ENCODE peak calls at places on chromosomes 11 and 22, in eight cellular contexts. D is tibial nerve, I is A549, F is stomach, C is upper lobe of left lung, E is transverse colon, T is SK-N-SH, Z is ovary. M is an unnamed sample.

GRCh38 chr11:17366491-17366890 is 14.9 kb downstream of the NCR3LG1 start:
- DNase-seq in D (no peak), I (no peak), F (no peak), C (no peak), E (no peak), T (no peak), Z (no peak), M (no peak)

GRCh38 chr11:15289718-15290117 is 175.0 kb downstream of the INSC start:
- DNase-seq in D (no peak), I (no peak), F (no peak), C (no peak), E (no peak), T (peak), Z (no peak), M (no peak)

GRCh38 chr11:124115782-124116616 is 749 bp downstream of the VWA5A start:
- DNase-seq in D (no peak), I (no peak), F (peak), C (peak), E (peak), T (peak), Z (no peak), M (no peak)

GRCh38 chr22:46366801-46367706 is 31.5 kb downstream of the TRMU start:
- DNase-seq in D (no peak), I (no peak), F (no peak), C (peak), E (peak), T (no peak), Z (peak), M (no peak)

GRCh38 chr22:40176921-40177737 is 596 bp upstream of the TNRC6B start:
- DNase-seq in D (no peak), I (peak), F (peak), C (no peak), E (peak), T (no peak), Z (no peak), M (no peak)

GRCh38 chr11:11403763-11404725 is 51.0 kb upstream of the CSNK2A3 start:
- DNase-seq in D (no peak), I (no peak), F (no peak), C (no peak), E (no peak), T (no peak), Z (no peak), M (no peak)

GRCh38 chr22:46421272-46421671 is 85.8 kb downstream of the TRMU start:
- DNase-seq in D (no peak), I (no peak), F (no peak), C (peak), E (no peak), T (no peak), Z (no peak), M (no peak)

GRCh38 chr11:1310315-1310687 is 869 bp upstream of the TOLLIP start:
- DNase-seq in D (no peak), I (no peak), F (no peak), C (no peak), E (peak), T (no peak), Z (no peak), M (no peak)

GRCh38 chr11:18741783-18742182 is 15.8 kb upstream of the IGSF22 start:
- DNase-seq in D (no peak), I (no peak), F (no peak), C (no peak), E (no peak), T (no peak), Z (no peak), M (no peak)

GRCh38 chr11:62298975-62299374 is at the start of gene SCGB1D4:
- DNase-seq in D (no peak), I (no peak), F (no peak), C (no peak), E (no peak), T (no peak), Z (no peak), M (no peak)

GRCh38 chr11:87224486-87224885 is 186.8 kb downstream of the TMEM135 start:
- DNase-seq in D (no peak), I (no peak), F (no peak), C (no peak), E (no peak), T (no peak), Z (no peak), M (no peak)

GRCh38 chr11:64789331-64790204 is 11.2 kb upstream of the SF1 start:
- DNase-seq in D (no peak), I (no peak), F (no peak), C (peak), E (no peak), T (peak), Z (peak), M (no peak)

GRCh38 chr22:47153854-47154542 is 391.5 kb downstream of the TBC1D22A start:
- DNase-seq in D (no peak), I (no peak), F (no peak), C (peak), E (no peak), T (peak), Z (peak), M (no peak)

GRCh38 chr11:11973361-11973800 is 35.0 kb downstream of the DKK3 start:
- DNase-seq in D (peak), I (no peak), F (peak), C (no peak), E (peak), T (no peak), Z (peak), M (no peak)

GRCh38 chr22:46122511-46122971 is 27.8 kb upstream of the PPARA start:
- DNase-seq in D (peak), I (no peak), F (peak), C (peak), E (peak), T (peak), Z (peak), M (no peak)

GRCh38 chr22:19105867-19106802 is 16.1 kb downstream of the DGCR2 start:
- DNase-seq in D (no peak), I (no peak), F (no peak), C (no peak), E (no peak), T (peak), Z (no peak), M (no peak)

GRCh38 chr22:33529424-33530113 is 390.7 kb downstream of the LARGE1 start:
- DNase-seq in D (no peak), I (no peak), F (no peak), C (no peak), E (no peak), T (no peak), Z (no peak), M (no peak)

GRCh38 chr11:11410626-11411025 is 57.6 kb upstream of the CSNK2A3 start:
- DNase-seq in D (no peak), I (no peak), F (no peak), C (no peak), E (no peak), T (no peak), Z (no peak), M (no peak)

GRCh38 chr11:76339217-76339616 is 41.7 kb downstream of the THAP12 start:
- DNase-seq in D (peak), I (no peak), F (no peak), C (no peak), E (peak), T (no peak), Z (no peak), M (no peak)

GRCh38 chr11:119509969-119510401 is 87.0 kb upstream of the THY1 start:
- DNase-seq in D (no peak), I (peak), F (no peak), C (no peak), E (peak), T (no peak), Z (no peak), M (no peak)

GRCh38 chr11:1392111-1392510 is 2.4 kb downstream of the BRSK2 start:
- DNase-seq in D (no peak), I (no peak), F (no peak), C (no peak), E (no peak), T (peak), Z (no peak), M (no peak)

GRCh38 chr11:71298016-71298550 is 45.7 kb upstream of the SHANK2 start:
- DNase-seq in D (no peak), I (no peak), F (peak), C (peak), E (no peak), T (no peak), Z (no peak), M (peak)

GRCh38 chr11:82775736-82776346 is 42.2 kb upstream of the FAM181B start:
- DNase-seq in D (no peak), I (peak), F (no peak), C (no peak), E (peak), T (peak), Z (no peak), M (no peak)

GRCh38 chr11:60528465-60528864 is 13.3 kb downstream of the MS4A13 start:
- DNase-seq in D (no peak), I (no peak), F (no peak), C (no peak), E (no peak), T (no peak), Z (no peak), M (no peak)

GRCh38 chr11:70498171-70498571 is 99.8 kb downstream of the CTTN start:
- DNase-seq in D (no peak), I (no peak), F (no peak), C (no peak), E (no peak), T (no peak), Z (peak), M (no peak)

GRCh38 chr11:100009728-100010127 is 677.4 kb upstream of the ARHGAP42 start:
- DNase-seq in D (no peak), I (no peak), F (no peak), C (no peak), E (no peak), T (no peak), Z (no peak), M (no peak)

GRCh38 chr11:62137881-62138629 is 14.2 kb downstream of the INCENP start:
- DNase-seq in D (no peak), I (no peak), F (no peak), C (no peak), E (no peak), T (peak), Z (no peak), M (no peak)

GRCh38 chr22:43867839-43868652 is 5.7 kb upstream of the SULT4A1 start:
- DNase-seq in D (no peak), I (peak), F (peak), C (peak), E (peak), T (no peak), Z (peak), M (no peak)
- TF ChIP-seq EP300 in D (no peak), I (no peak), F (no peak), C (no peak), E (no peak), T (no peak), Z (no peak), M (no peak)

GRCh38 chr11:77441409-77441808 is 32.5 kb downstream of the PAK1 start:
- DNase-seq in D (no peak), I (no peak), F (no peak), C (no peak), E (no peak), T (no peak), Z (no peak), M (no peak)
- TF ChIP-seq EP300 in D (no peak), I (no peak), F (no peak), C (no peak), E (no peak), T (no peak), Z (no peak), M (no peak)

GRCh38 chr11:68008381-68009337 is 1.5 kb upstream of the ALDH3B1 start:
- DNase-seq in D (no peak), I (no peak), F (peak), C (no peak), E (peak), T (peak), Z (peak), M (no peak)
- TF ChIP-seq EP300 in D (no peak), I (no peak), F (no peak), C (no peak), E (no peak), T (no peak), Z (no peak), M (no peak)

GRCh38 chr22:27491888-27492287 is 309.7 kb downstream of the MN1 start:
- DNase-seq in D (no peak), I (no peak), F (no peak), C (no peak), E (no peak), T (no peak), Z (no peak), M (no peak)

GRCh38 chr22:27490080-27490479 is 311.5 kb downstream of the MN1 start:
- DNase-seq in D (no peak), I (no peak), F (no peak), C (no peak), E (no peak), T (no peak), Z (no peak), M (no peak)

GRCh38 chr22:27494821-27495220 is 306.7 kb downstream of the MN1 start:
- DNase-seq in D (no peak), I (no peak), F (no peak), C (peak), E (no peak), T (no peak), Z (no peak), M (no peak)

GRCh38 chr22:27493797-27494196 is 307.8 kb downstream of the MN1 start:
- DNase-seq in D (no peak), I (no peak), F (no peak), C (no peak), E (no peak), T (no peak), Z (no peak), M (no peak)

DNA sequence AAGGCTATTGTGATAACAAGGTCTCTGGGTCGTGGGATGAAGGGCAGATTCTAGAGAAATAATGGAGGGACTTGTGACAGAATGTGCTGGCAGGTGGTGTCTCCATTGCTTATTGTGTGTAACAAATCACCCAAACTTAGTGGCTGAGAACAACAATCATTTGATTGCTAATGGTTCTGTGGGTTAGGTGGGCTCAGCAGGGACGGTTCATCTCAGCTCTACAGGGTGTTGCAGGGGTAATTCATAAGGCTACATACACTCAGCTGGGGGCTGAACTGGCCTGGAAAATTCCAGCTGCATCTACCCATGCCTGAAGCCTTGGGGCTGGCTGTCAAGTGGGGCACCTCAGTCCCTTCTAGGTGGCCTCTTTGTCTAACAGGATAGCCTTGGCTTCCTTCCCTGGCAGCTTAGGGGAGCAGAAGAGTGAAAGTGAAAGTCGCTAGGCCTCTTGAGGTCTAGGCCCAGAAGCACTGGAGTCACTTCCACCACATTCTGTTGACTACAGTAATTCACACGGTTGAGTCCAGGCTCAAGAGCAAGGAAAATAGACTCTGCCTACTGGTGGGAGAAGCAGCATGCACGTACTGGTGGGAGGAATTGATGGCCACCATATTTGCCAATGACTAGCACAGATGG is 308.9 kb downstream of the MN1 start:
- DNase-seq in D (no peak), I (no peak), F (no peak), C (no peak), E (no peak), T (no peak), Z (no peak), M (no peak)
- TF ChIP-seq EP300 in D (no peak), I (no peak), F (no peak), C (no peak), E (no peak), T (no peak), Z (no peak), M (no peak)

M was measured in esophagus muscularis mucosa.